ENCODE peak calls at places on chromosomes 16 and 17, in five cellular contexts. One of them, this sample, is unnamed.
A peak's percentile ranks its signal among the peaks of the same experiment; 100 is the strongest.

GRCh38 chr17:58520843-58521430 is 6.5 kb upstream of the MTMR4 start:
- DNase-seq in IMR-90: peak; percentile 13
- DNase-seq in heart right ventricle: no peak
- DNase-seq in EL: peak; percentile 35
- DNase-seq in tibial nerve: no peak
- DNase-seq in this sample: no peak

GRCh38 chr17:66855204-66855603 is 20.3 kb downstream of the CACNG5 start:
- DNase-seq in IMR-90: no peak
- DNase-seq in heart right ventricle: no peak
- DNase-seq in EL: peak; percentile 20
- DNase-seq in tibial nerve: no peak
- DNase-seq in this sample: no peak

GRCh38 chr16:55133654-55134053 is 190.3 kb upstream of the IRX6 start:
- DNase-seq in IMR-90: no peak
- DNase-seq in heart right ventricle: no peak
- DNase-seq in EL: no peak
- DNase-seq in tibial nerve: no peak
- DNase-seq in this sample: peak; percentile 2

GRCh38 chr16:79970551-79971236 is 370.2 kb upstream of the MAF start:
- DNase-seq in IMR-90: no peak
- DNase-seq in heart right ventricle: peak; percentile 43
- DNase-seq in EL: no peak
- DNase-seq in tibial nerve: peak; percentile 52
- DNase-seq in this sample: no peak

GRCh38 chr16:2028146-2028545 is 1.4 kb downstream of the NHERF2 start:
- DNase-seq in IMR-90: no peak
- DNase-seq in heart right ventricle: no peak
- DNase-seq in EL: no peak
- DNase-seq in tibial nerve: no peak
- DNase-seq in this sample: no peak

GRCh38 chr16:70577256-70577698 is 53.7 kb downstream of the SF3B3 start:
- DNase-seq in IMR-90: peak; percentile 70
- DNase-seq in heart right ventricle: no peak
- DNase-seq in EL: peak; percentile 87
- DNase-seq in tibial nerve: no peak
- DNase-seq in this sample: no peak

GRCh38 chr17:80793851-80794267 is 197.8 kb upstream of the CHMP6 start:
- DNase-seq in IMR-90: peak; percentile 85
- DNase-seq in heart right ventricle: no peak
- DNase-seq in EL: peak; percentile 25
- DNase-seq in tibial nerve: no peak
- DNase-seq in this sample: no peak

GRCh38 chr16:88065747-88066142 is 114.5 kb downstream of the BANP start:
- DNase-seq in IMR-90: no peak
- DNase-seq in heart right ventricle: no peak
- DNase-seq in EL: no peak
- DNase-seq in tibial nerve: no peak
- DNase-seq in this sample: peak; percentile 45

GRCh38 chr17:2697611-2698162 is 13.9 kb downstream of the CLUH start:
- DNase-seq in IMR-90: no peak
- DNase-seq in heart right ventricle: no peak
- DNase-seq in EL: no peak
- DNase-seq in tibial nerve: no peak
- DNase-seq in this sample: no peak

This sample was measured in pancreas.